ENCODE peak calls at places on chromosomes 11 and 22, in five cellular contexts. H is dermis blood vessel endothelial cell, O is cardiac fibroblast, P is GM12878, K is GM20000. M is an unnamed sample.

GRCh38 chr11:116696381-116696941 is 76.3 kb downstream of the BUD13 start:
- DNase-seq in P (no peak), O (peak), H (no peak), K (no peak), M (no peak)

GRCh38 chr11:86524603-86525352 is 147.6 kb downstream of the ME3 start:
- DNase-seq in H (peak), O (peak), K (no peak), P (no peak), M (no peak)

GRCh38 chr11:63769044-63769718 is 606 bp upstream of the ZFTA start:
- DNase-seq in O (peak), H (peak), P (no peak), K (peak), M (peak)

GRCh38 chr11:95716266-95716665 is 73.3 kb downstream of the FAM76B start:
- DNase-seq in H (no peak), O (no peak), K (no peak), P (no peak), M (no peak)

GRCh38 chr11:3880724-3881123 is 25.3 kb downstream of the STIM1 start:
- DNase-seq in K (no peak), P (no peak), H (peak), O (no peak), M (no peak)

GRCh38 chr11:16280256-16280682 is 76.1 kb downstream of the SOX6 start:
- DNase-seq in H (peak), O (peak), P (no peak), K (no peak), M (no peak)

GRCh38 chr11:350723-351255 is 18.5 kb upstream of the B4GALNT4 start:
- DNase-seq in P (peak), K (no peak), O (peak), H (no peak), M (no peak)

GRCh38 chr11:73193251-73194033 is 24.6 kb upstream of the P2RY2 start:
- DNase-seq in P (peak), O (no peak), K (no peak), H (no peak), M (no peak)

GRCh38 chr22:36397081-36397766 is 9.5 kb upstream of the MYH9 start:
- DNase-seq in K (no peak), P (no peak), H (peak), O (peak), M (no peak)

GRCh38 chr11:26227311-26227710 is 104.6 kb upstream of the ANO3 start:
- DNase-seq in H (peak), K (peak), O (peak), P (peak), M (no peak)

GRCh38 chr11:68107689-68108088 is 13.5 kb downstream of the CHKA start:
- DNase-seq in H (no peak), K (no peak), P (no peak), O (no peak), M (no peak)

GRCh38 chr11:70851907-70852306 is 400.5 kb downstream of the SHANK2 start:
- DNase-seq in H (no peak), P (no peak), O (no peak), K (no peak), M (no peak)

GRCh38 chr11:17642370-17642769 is 77.0 kb upstream of the MYOD1 start:
- DNase-seq in K (peak), H (no peak), P (no peak), O (no peak), M (no peak)

GRCh38 chr11:23021287-23021863 is 161.1 kb upstream of the CCDC179 start:
- DNase-seq in H (peak), P (no peak), O (peak), K (peak), M (peak)

GRCh38 chr22:36116127-36116526 is 44.4 kb downstream of the APOL3 start:
- DNase-seq in K (no peak), O (no peak), P (no peak), H (no peak), M (no peak)

GRCh38 chr11:67255864-67256263 is 10.4 kb upstream of the GRK2 start:
- DNase-seq in K (no peak), H (no peak), P (no peak), O (no peak), M (no peak)

GRCh38 chr11:13339196-13340153 is 61.9 kb downstream of the BMAL1 start:
- DNase-seq in K (no peak), H (peak), P (no peak), O (peak), M (no peak)

GRCh38 chr22:50469377-50470305 is 5.2 kb downstream of the SBF1 start:
- DNase-seq in O (peak), K (peak), H (peak), P (peak), M (peak)

GRCh38 chr11:9550209-9550628 is 23.3 kb upstream of the WEE1 start:
- DNase-seq in K (no peak), O (no peak), P (no peak), H (no peak), M (no peak)

GRCh38 chr22:49827853-49828598 is at the start of gene BRD1:
- DNase-seq in H (peak), K (peak), P (no peak), O (peak), M (no peak)

GRCh38 chr11:103546236-103546635 is 437.0 kb downstream of the DYNC2H1 start:
- DNase-seq in O (no peak), K (no peak), H (no peak), P (no peak), M (no peak)

GRCh38 chr11:114811971-114812370 is 133.6 kb downstream of the NXPE2 start:
- DNase-seq in O (no peak), H (no peak), K (no peak), P (no peak), M (no peak)

GRCh38 chr22:24039046-24039445 is 27.9 kb downstream of the CABIN1 start:
- DNase-seq in K (no peak), H (no peak), P (no peak), O (no peak), M (no peak)

GRCh38 chr11:117565709-117566108 is 231.3 kb downstream of the DSCAML1 start:
- DNase-seq in P (no peak), H (no peak), O (no peak), K (no peak), M (no peak)

GRCh38 chr11:27124514-27125264 is 84.1 kb downstream of the BBOX1 start:
- DNase-seq in P (no peak), O (peak), H (no peak), K (no peak), M (no peak)

GRCh38 chr11:126989942-126990715 is 10.4 kb downstream of the KIRREL3 start:
- DNase-seq in O (peak), H (peak), P (no peak), K (peak), M (peak)

GRCh38 chr11:67564230-67564629 is 19.4 kb upstream of the GSTP1 start:
- DNase-seq in H (no peak), O (no peak), P (no peak), K (no peak), M (no peak)

GRCh38 chr11:78742430-78742829 is 167.8 kb upstream of the NARS2 start:
- DNase-seq in K (no peak), H (no peak), P (no peak), O (no peak), M (no peak)

GRCh38 chr11:69832561-69833413 is 13.6 kb upstream of the FGF3 start:
- DNase-seq in O (no peak), P (no peak), K (peak), H (no peak), M (no peak)

GRCh38 chr11:12803086-12803826 is 129.0 kb downstream of the TEAD1 start:
- DNase-seq in P (no peak), O (peak), H (peak), K (no peak), M (no peak)